ENCODE peak calls at places on chromosomes 11 and 22, in six cellular contexts. One of them, this sample, is unnamed.

GRCh38 chr11:80837051-80837450 is 1396.2 kb upstream of the TENM4 start:
- DNase-seq in tibial artery: no peak
- DNase-seq in trophoblast cell: no peak
- DNase-seq in skeletal muscle cell: no peak
- DNase-seq in stimulated activated CD8-positive, alpha-beta memory T cell treated with anti-CD3 and anti-CD28 coated beads, Interleukin-15, amount 100 ng/mL, for 4 hours: no peak
- DNase-seq in right cardiac atrium: no peak
- DNase-seq in this sample: no peak

GRCh38 chr11:75773595-75774353 is 5.2 kb downstream of the DGAT2 start:
- DNase-seq in tibial artery: no peak
- DNase-seq in trophoblast cell: no peak
- DNase-seq in skeletal muscle cell: no peak
- DNase-seq in stimulated activated CD8-positive, alpha-beta memory T cell treated with anti-CD3 and anti-CD28 coated beads, Interleukin-15, amount 100 ng/mL, for 4 hours: no peak
- DNase-seq in right cardiac atrium: no peak
- DNase-seq in this sample: no peak

GRCh38 chr11:62071408-62071807 is 52.4 kb upstream of the INCENP start:
- DNase-seq in tibial artery: no peak
- DNase-seq in trophoblast cell: peak
- DNase-seq in skeletal muscle cell: no peak
- DNase-seq in stimulated activated CD8-positive, alpha-beta memory T cell treated with anti-CD3 and anti-CD28 coated beads, Interleukin-15, amount 100 ng/mL, for 4 hours: no peak
- DNase-seq in right cardiac atrium: no peak
- DNase-seq in this sample: no peak

GRCh38 chr22:23182289-23183106 is 2.2 kb downstream of the BCR start:
- DNase-seq in tibial artery: no peak
- DNase-seq in trophoblast cell: peak
- DNase-seq in skeletal muscle cell: no peak
- DNase-seq in stimulated activated CD8-positive, alpha-beta memory T cell treated with anti-CD3 and anti-CD28 coated beads, Interleukin-15, amount 100 ng/mL, for 4 hours: no peak
- DNase-seq in right cardiac atrium: peak
- DNase-seq in this sample: no peak

GRCh38 chr11:11155962-11156815 is 196.9 kb downstream of the CSNK2A3 start:
- DNase-seq in tibial artery: no peak
- DNase-seq in trophoblast cell: peak
- DNase-seq in skeletal muscle cell: no peak
- DNase-seq in stimulated activated CD8-positive, alpha-beta memory T cell treated with anti-CD3 and anti-CD28 coated beads, Interleukin-15, amount 100 ng/mL, for 4 hours: no peak
- DNase-seq in right cardiac atrium: no peak
- DNase-seq in this sample: peak

GRCh38 chr11:7555067-7555699 is 41.4 kb downstream of the PPFIBP2 start:
- DNase-seq in tibial artery: no peak
- DNase-seq in trophoblast cell: no peak
- DNase-seq in skeletal muscle cell: no peak
- DNase-seq in stimulated activated CD8-positive, alpha-beta memory T cell treated with anti-CD3 and anti-CD28 coated beads, Interleukin-15, amount 100 ng/mL, for 4 hours: no peak
- DNase-seq in right cardiac atrium: peak
- DNase-seq in this sample: no peak

GRCh38 chr22:50675553-50676199 is 3.1 kb downstream of the SHANK3 start:
- DNase-seq in tibial artery: no peak
- DNase-seq in trophoblast cell: no peak
- DNase-seq in skeletal muscle cell: no peak
- DNase-seq in stimulated activated CD8-positive, alpha-beta memory T cell treated with anti-CD3 and anti-CD28 coated beads, Interleukin-15, amount 100 ng/mL, for 4 hours: no peak
- DNase-seq in right cardiac atrium: no peak
- DNase-seq in this sample: no peak

GRCh38 chr11:11966826-11967668 is 41.4 kb downstream of the DKK3 start:
- DNase-seq in tibial artery: peak
- DNase-seq in trophoblast cell: peak
- DNase-seq in skeletal muscle cell: no peak
- DNase-seq in stimulated activated CD8-positive, alpha-beta memory T cell treated with anti-CD3 and anti-CD28 coated beads, Interleukin-15, amount 100 ng/mL, for 4 hours: peak
- DNase-seq in right cardiac atrium: peak
- DNase-seq in this sample: peak

GRCh38 chr11:117823941-117824420 is 563 bp downstream of the FXYD2 start:
- DNase-seq in tibial artery: peak
- DNase-seq in trophoblast cell: no peak
- DNase-seq in skeletal muscle cell: no peak
- DNase-seq in stimulated activated CD8-positive, alpha-beta memory T cell treated with anti-CD3 and anti-CD28 coated beads, Interleukin-15, amount 100 ng/mL, for 4 hours: no peak
- DNase-seq in right cardiac atrium: peak
- DNase-seq in this sample: no peak

GRCh38 chr11:96389604-96390402 is at the start of the genes CCDC82 and JRKL:
- DNase-seq in tibial artery: peak
- DNase-seq in trophoblast cell: peak
- DNase-seq in skeletal muscle cell: peak
- DNase-seq in stimulated activated CD8-positive, alpha-beta memory T cell treated with anti-CD3 and anti-CD28 coated beads, Interleukin-15, amount 100 ng/mL, for 4 hours: peak
- DNase-seq in right cardiac atrium: peak
- DNase-seq in this sample: peak

GRCh38 chr11:77503006-77503405 is 29.1 kb upstream of the PAK1 start:
- DNase-seq in tibial artery: no peak
- DNase-seq in trophoblast cell: no peak
- DNase-seq in skeletal muscle cell: no peak
- DNase-seq in stimulated activated CD8-positive, alpha-beta memory T cell treated with anti-CD3 and anti-CD28 coated beads, Interleukin-15, amount 100 ng/mL, for 4 hours: no peak
- DNase-seq in right cardiac atrium: no peak
- DNase-seq in this sample: no peak

GRCh38 chr22:39556970-39557811 is 13.4 kb upstream of the CACNA1I start:
- DNase-seq in tibial artery: no peak
- DNase-seq in trophoblast cell: no peak
- DNase-seq in skeletal muscle cell: no peak
- DNase-seq in stimulated activated CD8-positive, alpha-beta memory T cell treated with anti-CD3 and anti-CD28 coated beads, Interleukin-15, amount 100 ng/mL, for 4 hours: no peak
- DNase-seq in right cardiac atrium: no peak
- DNase-seq in this sample: no peak

GRCh38 chr11:121328213-121328966 is 35.8 kb downstream of the SC5D start:
- DNase-seq in tibial artery: no peak
- DNase-seq in trophoblast cell: no peak
- DNase-seq in skeletal muscle cell: no peak
- DNase-seq in stimulated activated CD8-positive, alpha-beta memory T cell treated with anti-CD3 and anti-CD28 coated beads, Interleukin-15, amount 100 ng/mL, for 4 hours: no peak
- DNase-seq in right cardiac atrium: no peak
- DNase-seq in this sample: no peak

This sample was measured in neural crest cell.